ENCODE peak calls at places on chromosomes 16 and 17, in ten cellular contexts. One of them, this sample, is unnamed.
A peak's percentile ranks its signal among the peaks of the same experiment; 100 is the strongest.

GRCh38 chr16:75340715-75341500 is 89.5 kb upstream of the BCAR1 start:
- DNase-seq in tibial nerve: no peak
- DNase-seq in osteoblast: peak; percentile 80
- DNase-seq in transverse colon: no peak
- DNase-seq in IMR-90: peak; percentile 43
- DNase-seq in SK-N-SH: peak; percentile 39
- DNase-seq in body of pancreas: no peak
- DNase-seq in ovary: no peak
- DNase-seq in CD8-positive, alpha-beta memory T cell: no peak
- DNase-seq in esophagus squamous epithelium: no peak
- DNase-seq in this sample: no peak

GRCh38 chr16:85302018-85302847 is 190.0 kb upstream of the CIBAR2 start:
- DNase-seq in tibial nerve: no peak
- DNase-seq in osteoblast: peak; percentile 86
- DNase-seq in transverse colon: no peak
- DNase-seq in IMR-90: peak; percentile 59
- DNase-seq in SK-N-SH: no peak
- DNase-seq in body of pancreas: peak; percentile 42
- DNase-seq in ovary: no peak
- DNase-seq in CD8-positive, alpha-beta memory T cell: no peak
- DNase-seq in esophagus squamous epithelium: no peak
- DNase-seq in this sample: no peak

GRCh38 chr16:83344014-83344413 is 463.8 kb upstream of the HSBP1 start:
- DNase-seq in tibial nerve: no peak
- DNase-seq in osteoblast: peak; percentile 86
- DNase-seq in transverse colon: no peak
- DNase-seq in IMR-90: peak; percentile 89
- DNase-seq in SK-N-SH: no peak
- DNase-seq in body of pancreas: no peak
- DNase-seq in ovary: peak; percentile 20
- DNase-seq in CD8-positive, alpha-beta memory T cell: no peak
- DNase-seq in esophagus squamous epithelium: no peak
- DNase-seq in this sample: no peak

GRCh38 chr17:72972263-72972951 is 120.1 kb downstream of the SLC39A11 start:
- DNase-seq in tibial nerve: no peak
- DNase-seq in osteoblast: no peak
- DNase-seq in transverse colon: no peak
- DNase-seq in IMR-90: no peak
- DNase-seq in SK-N-SH: no peak
- DNase-seq in body of pancreas: no peak
- DNase-seq in ovary: no peak
- DNase-seq in CD8-positive, alpha-beta memory T cell: no peak
- DNase-seq in esophagus squamous epithelium: no peak
- DNase-seq in this sample: no peak

GRCh38 chr16:56413381-56413780 is 12.0 kb downstream of the AMFR start:
- DNase-seq in tibial nerve: no peak
- DNase-seq in osteoblast: no peak
- DNase-seq in transverse colon: no peak
- DNase-seq in IMR-90: no peak
- DNase-seq in SK-N-SH: no peak
- DNase-seq in body of pancreas: no peak
- DNase-seq in ovary: no peak
- DNase-seq in CD8-positive, alpha-beta memory T cell: no peak
- DNase-seq in esophagus squamous epithelium: no peak
- DNase-seq in this sample: no peak

GRCh38 chr17:82933911-82934310 is 94.1 kb upstream of the ZNF750 start:
- DNase-seq in tibial nerve: no peak
- DNase-seq in osteoblast: peak; percentile 21
- DNase-seq in transverse colon: peak; percentile 5
- DNase-seq in IMR-90: no peak
- DNase-seq in SK-N-SH: no peak
- DNase-seq in body of pancreas: no peak
- DNase-seq in ovary: no peak
- DNase-seq in CD8-positive, alpha-beta memory T cell: no peak
- DNase-seq in esophagus squamous epithelium: no peak
- DNase-seq in this sample: peak; percentile 6

GRCh38 chr16:25546781-25547180 is 145.0 kb upstream of the HS3ST4 start:
- DNase-seq in tibial nerve: no peak
- DNase-seq in osteoblast: no peak
- DNase-seq in transverse colon: no peak
- DNase-seq in IMR-90: no peak
- DNase-seq in SK-N-SH: no peak
- DNase-seq in body of pancreas: no peak
- DNase-seq in ovary: no peak
- DNase-seq in CD8-positive, alpha-beta memory T cell: no peak
- DNase-seq in esophagus squamous epithelium: no peak
- DNase-seq in this sample: no peak

GRCh38 chr17:39098474-39099090 is 52.9 kb downstream of the PLXDC1 start:
- DNase-seq in tibial nerve: no peak
- DNase-seq in osteoblast: peak; percentile 78
- DNase-seq in transverse colon: no peak
- DNase-seq in IMR-90: no peak
- DNase-seq in SK-N-SH: no peak
- DNase-seq in body of pancreas: no peak
- DNase-seq in ovary: peak; percentile 53
- DNase-seq in CD8-positive, alpha-beta memory T cell: no peak
- DNase-seq in esophagus squamous epithelium: no peak
- DNase-seq in this sample: no peak

GRCh38 chr16:49352923-49353322 is 20.7 kb upstream of the C16orf78 start:
- DNase-seq in tibial nerve: no peak
- DNase-seq in osteoblast: no peak
- DNase-seq in transverse colon: no peak
- DNase-seq in IMR-90: no peak
- DNase-seq in SK-N-SH: peak; percentile 46
- DNase-seq in body of pancreas: no peak
- DNase-seq in ovary: no peak
- DNase-seq in CD8-positive, alpha-beta memory T cell: no peak
- DNase-seq in esophagus squamous epithelium: no peak
- DNase-seq in this sample: peak; percentile 57

GRCh38 chr16:31331141-31331764 is 23.7 kb upstream of the ITGAX start:
- DNase-seq in tibial nerve: no peak
- DNase-seq in osteoblast: peak; percentile 66
- DNase-seq in transverse colon: no peak
- DNase-seq in IMR-90: no peak
- DNase-seq in SK-N-SH: no peak
- DNase-seq in body of pancreas: no peak
- DNase-seq in ovary: no peak
- DNase-seq in CD8-positive, alpha-beta memory T cell: peak; percentile 21
- DNase-seq in esophagus squamous epithelium: no peak
- DNase-seq in this sample: no peak

GRCh38 chr16:89031715-89032659 is 55.0 kb upstream of the CBFA2T3 start:
- DNase-seq in tibial nerve: peak; percentile 28
- DNase-seq in osteoblast: peak; percentile 44
- DNase-seq in transverse colon: peak; percentile 56
- DNase-seq in IMR-90: no peak
- DNase-seq in SK-N-SH: no peak
- DNase-seq in body of pancreas: peak; percentile 64
- DNase-seq in ovary: no peak
- DNase-seq in CD8-positive, alpha-beta memory T cell: peak; percentile 63
- DNase-seq in esophagus squamous epithelium: no peak
- DNase-seq in this sample: peak; percentile 1

GRCh38 chr16:48632137-48632774 is 22.3 kb upstream of the N4BP1 start:
- DNase-seq in tibial nerve: no peak
- DNase-seq in osteoblast: no peak
- DNase-seq in transverse colon: no peak
- DNase-seq in IMR-90: no peak
- DNase-seq in SK-N-SH: no peak
- DNase-seq in body of pancreas: no peak
- DNase-seq in ovary: no peak
- DNase-seq in CD8-positive, alpha-beta memory T cell: no peak
- DNase-seq in esophagus squamous epithelium: no peak
- DNase-seq in this sample: no peak

GRCh38 chr17:48012151-48012520 is 25.5 kb downstream of the COPZ2 start:
- DNase-seq in tibial nerve: no peak
- DNase-seq in osteoblast: peak; percentile 86
- DNase-seq in transverse colon: peak; percentile 59
- DNase-seq in IMR-90: no peak
- DNase-seq in SK-N-SH: peak; percentile 95
- DNase-seq in body of pancreas: peak; percentile 40
- DNase-seq in ovary: no peak
- DNase-seq in CD8-positive, alpha-beta memory T cell: peak; percentile 64
- DNase-seq in esophagus squamous epithelium: no peak
- DNase-seq in this sample: peak; percentile 98

GRCh38 chr17:1580979-1581676 is 18.5 kb upstream of the PITPNA start:
- DNase-seq in tibial nerve: no peak
- DNase-seq in osteoblast: peak; percentile 65
- DNase-seq in transverse colon: peak; percentile 73
- DNase-seq in IMR-90: no peak
- DNase-seq in SK-N-SH: no peak
- DNase-seq in body of pancreas: peak; percentile 90
- DNase-seq in ovary: no peak
- DNase-seq in CD8-positive, alpha-beta memory T cell: no peak
- DNase-seq in esophagus squamous epithelium: no peak
- DNase-seq in this sample: no peak

GRCh38 chr16:8199390-8199789 is 390.9 kb downstream of the TMEM114 start:
- DNase-seq in tibial nerve: no peak
- DNase-seq in osteoblast: no peak
- DNase-seq in transverse colon: no peak
- DNase-seq in IMR-90: no peak
- DNase-seq in SK-N-SH: no peak
- DNase-seq in body of pancreas: no peak
- DNase-seq in ovary: no peak
- DNase-seq in CD8-positive, alpha-beta memory T cell: no peak
- DNase-seq in esophagus squamous epithelium: no peak
- DNase-seq in this sample: no peak

DNA sequence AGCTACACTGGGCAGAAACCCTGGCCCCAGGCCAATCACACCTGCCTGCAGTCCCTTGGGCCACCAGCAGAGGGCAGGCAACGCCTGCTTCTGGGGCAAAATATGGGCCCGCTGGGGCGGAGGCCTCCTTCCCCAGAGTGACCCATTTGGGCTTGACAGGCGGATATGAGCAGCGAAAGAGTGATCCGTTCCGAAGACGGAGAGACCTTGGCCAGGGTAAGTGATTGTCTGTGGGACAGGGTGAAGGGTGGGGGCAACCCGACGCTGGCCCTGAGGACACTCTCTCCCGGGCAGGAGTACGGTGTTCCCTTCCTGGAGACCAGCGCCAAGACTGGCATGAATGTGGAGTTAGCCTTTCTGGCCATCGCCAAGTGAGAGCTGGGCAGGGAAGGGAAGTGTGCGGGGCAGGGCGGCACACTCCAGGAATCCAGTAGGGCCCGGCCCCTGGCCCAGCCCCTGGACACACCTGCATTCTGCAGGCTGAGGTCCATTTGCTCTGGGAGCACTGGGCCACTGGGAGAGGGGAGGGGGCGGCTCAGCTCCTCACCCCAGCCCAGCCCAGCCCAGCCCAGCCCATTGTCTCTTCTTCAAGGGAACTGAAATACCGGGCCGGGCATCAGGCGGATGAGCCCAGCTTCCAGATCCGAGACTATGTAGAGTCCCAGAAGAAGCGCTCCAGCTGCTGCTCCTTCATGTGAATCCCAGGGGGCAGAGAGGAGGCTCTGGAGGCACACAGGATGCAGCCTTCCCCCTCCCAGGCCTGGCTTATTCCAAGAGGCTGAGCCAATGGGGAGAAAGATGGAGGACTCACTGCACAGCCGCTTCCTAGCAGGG is 3.5 kb upstream of the NHERF1 start:
- DNase-seq in tibial nerve: peak; percentile 98
- DNase-seq in osteoblast: peak; percentile 98
- DNase-seq in transverse colon: peak; percentile 94
- DNase-seq in IMR-90: peak; percentile 47
- DNase-seq in SK-N-SH: peak; percentile 90
- DNase-seq in body of pancreas: peak; percentile 89
- DNase-seq in ovary: peak; percentile 86
- DNase-seq in CD8-positive, alpha-beta memory T cell: peak; percentile 74
- DNase-seq in esophagus squamous epithelium: peak; percentile 49
- DNase-seq in this sample: peak; percentile 75
- H3K4me1 ChIP-seq in tibial nerve: no peaks in the 10 kb centered on the region
- H3K4me1 ChIP-seq in osteoblast: peaks cover 9% of the 10 kb centered on the region
- H3K4me1 ChIP-seq in transverse colon: peaks cover 59% of the 10 kb centered on the region
- H3K4me1 ChIP-seq in IMR-90: peaks cover 6% of the 10 kb centered on the region
- H3K4me1 ChIP-seq in SK-N-SH: peaks cover 10% of the 10 kb centered on the region
- H3K4me1 ChIP-seq in body of pancreas: peaks cover 23% of the 10 kb centered on the region
- H3K4me1 ChIP-seq in ovary: peaks cover 4% of the 10 kb centered on the region
- H3K4me1 ChIP-seq in CD8-positive, alpha-beta memory T cell: peaks cover 79% of the 10 kb centered on the region
- H3K4me1 ChIP-seq in esophagus squamous epithelium: peaks cover 78% of the 10 kb centered on the region
- H3K4me1 ChIP-seq in this sample: no peaks in the 10 kb centered on the region

GRCh38 chr16:35749253-35750141 is 2290.1 kb downstream of the TP53TG3F start:
- DNase-seq in tibial nerve: no peak
- DNase-seq in osteoblast: peak; percentile 17
- DNase-seq in transverse colon: no peak
- DNase-seq in IMR-90: no peak
- DNase-seq in SK-N-SH: peak; percentile 23
- DNase-seq in body of pancreas: no peak
- DNase-seq in ovary: no peak
- DNase-seq in CD8-positive, alpha-beta memory T cell: no peak
- DNase-seq in esophagus squamous epithelium: no peak
- DNase-seq in this sample: no peak
- H3K27me3 ChIP-seq in tibial nerve: no peaks in the 10 kb centered on the region
- H3K27me3 ChIP-seq in osteoblast: no peaks in the 10 kb centered on the region
- H3K27me3 ChIP-seq in transverse colon: no peaks in the 10 kb centered on the region
- H3K27me3 ChIP-seq in IMR-90: no peaks in the 10 kb centered on the region
- H3K27me3 ChIP-seq in SK-N-SH: no peaks in the 10 kb centered on the region
- H3K27me3 ChIP-seq in body of pancreas: no peaks in the 10 kb centered on the region
- H3K27me3 ChIP-seq in ovary: no peaks in the 10 kb centered on the region
- H3K27me3 ChIP-seq in CD8-positive, alpha-beta memory T cell: no peaks in the 10 kb centered on the region
- H3K27me3 ChIP-seq in esophagus squamous epithelium: no peaks in the 10 kb centered on the region
- H3K27me3 ChIP-seq in this sample: no peaks in the 10 kb centered on the region

GRCh38 chr17:58320570-58321323 is 7.8 kb downstream of the TSPOAP1 start:
- DNase-seq in tibial nerve: no peak
- DNase-seq in osteoblast: peak; percentile 81
- DNase-seq in transverse colon: no peak
- DNase-seq in IMR-90: no peak
- DNase-seq in SK-N-SH: no peak
- DNase-seq in body of pancreas: no peak
- DNase-seq in ovary: no peak
- DNase-seq in CD8-positive, alpha-beta memory T cell: no peak
- DNase-seq in esophagus squamous epithelium: no peak
- DNase-seq in this sample: no peak
- H3K4me3 ChIP-seq in tibial nerve: no peak overlapping the region
- H3K4me3 ChIP-seq in osteoblast: no peak overlapping the region
- H3K4me3 ChIP-seq in transverse colon: no peak overlapping the region
- H3K4me3 ChIP-seq in IMR-90: no peak overlapping the region
- H3K4me3 ChIP-seq in SK-N-SH: no peak overlapping the region
- H3K4me3 ChIP-seq in body of pancreas: no peak overlapping the region
- H3K4me3 ChIP-seq in ovary: no peak overlapping the region
- H3K4me3 ChIP-seq in CD8-positive, alpha-beta memory T cell: no peak overlapping the region
- H3K4me3 ChIP-seq in esophagus squamous epithelium: no peak overlapping the region
- H3K4me3 ChIP-seq in this sample: no peak overlapping the region

DNA sequence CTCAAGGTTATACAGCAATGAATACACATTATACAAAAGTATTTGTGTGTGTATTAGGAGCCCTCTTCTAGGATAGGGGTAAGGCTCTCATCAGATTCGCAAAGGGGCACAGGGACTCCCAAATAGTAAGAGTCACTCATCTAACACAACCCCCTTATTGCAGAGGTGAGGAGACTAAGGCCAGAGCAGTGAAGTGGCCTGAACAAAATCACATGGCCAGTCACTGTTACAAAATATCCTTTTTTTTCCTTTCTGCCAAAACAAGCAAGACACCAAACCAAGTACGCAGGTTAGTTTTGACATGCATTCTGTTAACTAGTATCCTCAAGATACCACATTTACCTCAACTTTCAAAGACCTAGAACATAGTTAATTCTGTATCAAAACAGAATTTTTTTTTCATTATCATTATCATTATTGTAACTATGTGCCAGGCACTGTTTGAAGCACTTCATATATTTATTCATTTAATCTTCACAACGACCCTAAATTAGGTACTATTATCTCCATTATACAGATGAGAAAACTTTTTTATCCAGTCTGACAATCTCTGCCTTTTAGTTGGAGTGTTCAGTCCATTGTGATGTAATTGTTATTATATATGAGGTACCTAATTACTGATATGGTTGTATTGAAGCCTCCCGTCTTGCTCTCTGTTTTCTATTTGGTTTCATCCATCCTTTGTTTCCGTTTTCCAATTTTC is 25.7 kb downstream of the MMD start:
- DNase-seq in tibial nerve: no peak
- DNase-seq in osteoblast: no peak
- DNase-seq in transverse colon: no peak
- DNase-seq in IMR-90: no peak
- DNase-seq in SK-N-SH: no peak
- DNase-seq in body of pancreas: no peak
- DNase-seq in ovary: no peak
- DNase-seq in CD8-positive, alpha-beta memory T cell: no peak
- DNase-seq in esophagus squamous epithelium: no peak
- DNase-seq in this sample: no peak
- H3K4me1 ChIP-seq in tibial nerve: no peaks in the 10 kb centered on the region
- H3K4me1 ChIP-seq in osteoblast: no peaks in the 10 kb centered on the region
- H3K4me1 ChIP-seq in transverse colon: peaks cover 23% of the 10 kb centered on the region
- H3K4me1 ChIP-seq in IMR-90: no peaks in the 10 kb centered on the region
- H3K4me1 ChIP-seq in SK-N-SH: no peaks in the 10 kb centered on the region
- H3K4me1 ChIP-seq in body of pancreas: no peaks in the 10 kb centered on the region
- H3K4me1 ChIP-seq in ovary: no peaks in the 10 kb centered on the region
- H3K4me1 ChIP-seq in CD8-positive, alpha-beta memory T cell: no peaks in the 10 kb centered on the region
- H3K4me1 ChIP-seq in esophagus squamous epithelium: no peaks in the 10 kb centered on the region
- H3K4me1 ChIP-seq in this sample: no peaks in the 10 kb centered on the region

This sample was measured in BE2C.